ENCODE peak calls at places on chromosomes 2 and 18, in nine cellular contexts. G, L, A, C, K, W, I, O and B are unnamed samples.

GRCh38 chr18:12460874-12461273 is 53.1 kb downstream of the PRELID3A start:
- DNase-seq in L (no peak), I (peak), K (peak), G (no peak), C (peak), W (no peak), O (no peak), A (no peak), B (no peak)

GRCh38 chr2:48315847-48316194 is 214.1 kb upstream of the STON1 start:
- DNase-seq in C (peak), O (no peak), L (no peak), I (peak), A (peak), G (no peak), K (no peak), W (no peak), B (no peak)

GRCh38 chr2:236642584-236643291 is 73.1 kb downstream of the ACKR3 start:
- DNase-seq in A (peak), G (peak), K (peak), O (peak), I (peak), W (peak), L (peak), C (peak), B (peak)

GRCh38 chr2:137945229-137945628 is 19.0 kb upstream of the HNMT start:
- DNase-seq in W (no peak), I (no peak), A (no peak), C (no peak), O (no peak), G (no peak), L (no peak), K (no peak), B (no peak)

GRCh38 chr2:215653344-215654015 is 217.6 kb upstream of the FN1 start:
- DNase-seq in C (no peak), L (no peak), A (no peak), G (no peak), W (no peak), I (no peak), K (no peak), O (no peak), B (no peak)

GRCh38 chr2:181393472-181393871 is 63.7 kb upstream of the ITGA4 start:
- DNase-seq in O (no peak), C (peak), K (no peak), I (peak), W (no peak), A (peak), L (no peak), G (no peak), B (no peak)

GRCh38 chr2:25410370-25410769 is 68.6 kb upstream of the DNMT3A start:
- DNase-seq in O (no peak), C (no peak), I (no peak), K (no peak), W (no peak), G (no peak), A (no peak), L (no peak), B (no peak)

GRCh38 chr2:30722936-30723725 is 84.1 kb downstream of the CAPN13 start:
- DNase-seq in C (no peak), K (peak), A (no peak), L (no peak), O (peak), I (no peak), W (no peak), G (no peak), B (no peak)

GRCh38 chr2:235641333-235641732 is 147.5 kb downstream of the AGAP1 start:
- DNase-seq in G (no peak), A (no peak), I (no peak), L (no peak), K (no peak), C (no peak), W (no peak), O (no peak), B (no peak)

GRCh38 chr18:36441872-36442271 is 144.4 kb downstream of the FHOD3 start:
- DNase-seq in G (no peak), I (peak), C (no peak), L (no peak), A (no peak), W (no peak), O (no peak), K (no peak), B (no peak)

GRCh38 chr2:28681216-28681981 is 70.2 kb upstream of the PPP1CB start:
- DNase-seq in L (no peak), C (no peak), G (no peak), A (no peak), K (no peak), W (no peak), I (peak), O (no peak), B (no peak)

GRCh38 chr18:33761363-33761762 is 183.3 kb downstream of the ASXL3 start:
- DNase-seq in A (peak), W (no peak), I (peak), O (peak), L (no peak), C (no peak), G (no peak), K (peak), B (no peak)

GRCh38 chr2:44233450-44234128 is 41.7 kb upstream of the SLC3A1 start:
- DNase-seq in K (no peak), W (no peak), L (no peak), C (peak), I (peak), G (no peak), O (no peak), A (peak), B (no peak)

GRCh38 chr2:206958236-206958635 is 18.9 kb downstream of the CPO start:
- DNase-seq in K (no peak), A (no peak), L (no peak), O (no peak), I (no peak), C (no peak), W (no peak), G (no peak), B (no peak)

GRCh38 chr2:100394111-100394641 is 23.3 kb downstream of the CHST10 start:
- DNase-seq in O (no peak), A (no peak), W (no peak), L (no peak), K (peak), I (no peak), C (no peak), G (no peak), B (no peak)

GRCh38 chr2:145230546-145230945 is 710.6 kb upstream of the ZEB2 start:
- DNase-seq in L (no peak), O (no peak), W (no peak), A (no peak), C (no peak), I (no peak), K (no peak), G (no peak), B (no peak)

GRCh38 chr2:241686649-241687425 is at the start of gene DTYMK:
- DNase-seq in W (peak), C (peak), L (peak), O (peak), G (peak), I (peak), K (peak), A (peak), B (peak)

GRCh38 chr2:127100261-127101047 is 6.5 kb downstream of the BIN1 start:
- DNase-seq in K (no peak), I (no peak), L (no peak), W (no peak), A (peak), C (peak), O (peak), G (no peak), B (peak)

GRCh38 chr2:11796190-11797171 is 50.0 kb downstream of the LPIN1 start:
- DNase-seq in C (no peak), G (no peak), A (no peak), L (no peak), W (no peak), O (no peak), K (no peak), I (no peak), B (no peak)

GRCh38 chr18:21330122-21330701 is 88.2 kb downstream of the GREB1L start:
- DNase-seq in W (no peak), C (peak), K (no peak), I (peak), A (peak), O (peak), L (no peak), G (peak), B (peak)

GRCh38 chr2:175557810-175558377 is 376.4 kb upstream of the ATP5MC3 start:
- DNase-seq in G (no peak), L (no peak), C (no peak), O (no peak), A (no peak), I (no peak), K (no peak), W (no peak), B (no peak)

GRCh38 chr2:133667085-133667484 is 98.8 kb upstream of the NCKAP5 start:
- DNase-seq in K (no peak), L (no peak), O (no peak), C (no peak), G (no peak), A (peak), W (no peak), I (peak), B (no peak)

GRCh38 chr2:26394694-26395093 is 7.0 kb upstream of the DRC1 start:
- DNase-seq in A (no peak), W (no peak), I (no peak), O (no peak), L (no peak), C (no peak), K (no peak), G (no peak), B (no peak)

GRCh38 chr2:50491541-50492114 is 540.3 kb downstream of the NRXN1 start:
- DNase-seq in C (peak), O (no peak), I (peak), L (no peak), K (no peak), G (no peak), W (no peak), A (peak), B (no peak)

GRCh38 chr2:218343591-218343990 is 13.1 kb upstream of the CATIP start:
- DNase-seq in G (no peak), K (no peak), O (no peak), A (no peak), I (no peak), C (no peak), W (no peak), L (no peak), B (no peak)

GRCh38 chr2:104406273-104406726 is 447.6 kb upstream of the POU3F3 start:
- DNase-seq in G (no peak), W (no peak), L (no peak), I (no peak), K (peak), C (no peak), O (no peak), A (no peak), B (no peak)

GRCh38 chr2:182047544-182047943 is 61.9 kb downstream of the PPP1R1C start:
- DNase-seq in W (no peak), I (no peak), C (no peak), K (no peak), G (no peak), L (no peak), O (no peak), A (no peak), B (no peak)

GRCh38 chr2:157627594-157628281 is 926 bp downstream of the ACVR1C start:
- DNase-seq in K (no peak), L (peak), A (no peak), I (peak), C (no peak), O (peak), G (peak), W (no peak), B (no peak)

GRCh38 chr2:223590964-223591363 is 11.2 kb downstream of the SCG2 start:
- DNase-seq in A (no peak), C (no peak), L (no peak), W (no peak), I (no peak), K (no peak), G (no peak), O (no peak), B (no peak)

GRCh38 chr18:50696436-50696835 is 123.4 kb downstream of the MRO start:
- DNase-seq in K (no peak), A (no peak), I (no peak), G (no peak), C (no peak), L (no peak), W (no peak), O (no peak), B (no peak)

GRCh38 chr2:32363588-32363987 is 6.8 kb downstream of the BIRC6 start:
- DNase-seq in K (no peak), L (no peak), C (no peak), G (no peak), O (no peak), W (no peak), A (no peak), I (no peak), B (no peak)

GRCh38 chr2:197097578-197098366 is 171.3 kb upstream of the PGAP1 start:
- DNase-seq in G (peak), C (no peak), W (no peak), O (no peak), A (no peak), L (peak), K (peak), I (no peak), B (peak)

DNA sequence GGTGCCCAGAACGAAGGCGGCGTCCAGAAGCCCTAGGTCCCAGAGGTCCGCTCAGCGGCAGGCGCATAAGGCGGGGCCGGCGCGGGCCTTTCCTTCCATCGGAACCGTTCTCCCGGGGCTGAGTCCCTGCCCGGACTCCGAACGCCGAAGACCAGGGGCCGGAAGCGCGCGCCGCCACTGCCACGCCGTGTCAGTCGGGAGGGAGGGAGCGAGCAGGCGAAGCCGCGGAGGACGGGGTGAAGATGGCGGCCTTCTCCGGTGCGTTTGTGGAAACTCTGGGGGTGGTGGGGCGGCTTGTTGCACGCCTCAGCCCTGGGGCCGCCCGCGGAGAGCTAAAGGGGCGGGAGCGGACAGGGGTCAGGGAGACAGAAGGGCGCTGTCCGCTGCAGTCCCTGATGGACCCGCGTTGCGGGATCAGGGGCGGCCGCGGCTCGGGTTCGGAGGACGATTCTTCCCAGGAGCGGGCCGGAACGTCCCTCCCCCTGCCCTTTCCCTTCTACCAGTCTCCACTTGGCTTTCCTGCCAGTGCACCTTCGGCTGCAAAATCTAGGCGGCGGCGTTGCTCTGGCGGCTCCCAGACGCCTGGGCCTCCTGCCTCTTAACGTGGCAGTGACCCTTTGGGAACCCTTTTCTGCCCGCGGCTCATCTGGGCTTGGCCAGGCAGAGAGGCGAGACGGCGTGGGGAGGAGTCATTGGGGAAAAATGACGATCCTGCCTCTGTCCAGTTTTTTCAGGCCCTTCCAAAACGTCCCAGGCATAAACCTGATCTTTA is at the start of gene DDX1:
- DNase-seq in L (peak), K (peak), O (peak), C (peak), W (peak), I (peak), G (peak), A (peak), B (peak)
- TF ChIP-seq POLR2A in L (no peak), K (peak), O (no peak), C (peak), W (peak), I (peak), G (peak), A (peak), B (peak)

GRCh38 chr18:22613788-22614187 is 196.1 kb upstream of the CTAGE1 start:
- DNase-seq in A (no peak), K (no peak), O (no peak), I (no peak), C (no peak), L (no peak), W (no peak), G (no peak), B (no peak)
- H3K27ac ChIP-seq in A (peak), K (no peak), O (no peak), I (no peak), C (no peak), L (no peak), W (no peak), G (no peak), B (no peak)

GRCh38 chr2:37619957-37620295 is 51.5 kb downstream of the CDC42EP3 start:
- DNase-seq in I (no peak), A (no peak), K (no peak), L (no peak), W (no peak), G (no peak), C (no peak), O (no peak), B (no peak)

GRCh38 chr2:37619230-37619956 is 52.0 kb downstream of the CDC42EP3 start:
- DNase-seq in G (no peak), I (no peak), O (no peak), C (no peak), W (no peak), A (no peak), L (no peak), K (no peak), B (no peak)

GRCh38 chr2:37617119-37617892 is 54.1 kb downstream of the CDC42EP3 start:
- DNase-seq in O (no peak), W (no peak), I (no peak), G (no peak), L (no peak), K (no peak), C (no peak), A (no peak), B (no peak)

GRCh38 chr2:37616674-37616999 is 54.8 kb downstream of the CDC42EP3 start:
- DNase-seq in L (no peak), G (no peak), O (no peak), C (no peak), A (no peak), W (no peak), I (no peak), K (no peak), B (no peak)

GRCh38 chr2:37618326-37618725 is 53.1 kb downstream of the CDC42EP3 start:
- DNase-seq in W (no peak), K (no peak), L (no peak), G (no peak), I (no peak), A (no peak), C (no peak), O (no peak), B (no peak)
- TF ChIP-seq POLR2A in W (no peak), K (no peak), L (no peak), G (no peak), I (no peak), A (no peak), C (no peak), O (no peak), B (no peak)

GRCh38 chr2:86026744-86027065 is 79.0 kb downstream of the POLR1A start:
- DNase-seq in K (no peak), O (no peak), A (no peak), I (no peak), L (no peak), W (no peak), C (no peak), G (no peak), B (no peak)

GRCh38 chr2:86028763-86029381 is 76.8 kb downstream of the POLR1A start:
- DNase-seq in O (no peak), L (peak), I (peak), K (peak), W (no peak), A (no peak), G (no peak), C (no peak), B (peak)

GRCh38 chr2:86027196-86027912 is 78.3 kb downstream of the POLR1A start:
- DNase-seq in A (no peak), W (no peak), I (no peak), G (no peak), O (no peak), C (no peak), K (no peak), L (peak), B (no peak)

GRCh38 chr2:86029873-86030272 is 75.8 kb downstream of the POLR1A start:
- DNase-seq in C (no peak), W (no peak), I (no peak), O (no peak), K (no peak), L (no peak), G (no peak), A (no peak), B (no peak)

GRCh38 chr2:86027913-86028762 is 77.5 kb downstream of the POLR1A start:
- DNase-seq in A (no peak), G (no peak), K (no peak), C (no peak), L (peak), O (no peak), W (no peak), I (no peak), B (no peak)
- H3K27ac ChIP-seq in A (no peak), G (no peak), K (no peak), C (no peak), L (peak), O (peak), W (no peak), I (peak), B (peak)

GRCh38 chr2:230912046-230912445 is 13.0 kb downstream of the GPR55 start:
- DNase-seq in G (peak), K (no peak), L (peak), O (no peak), I (no peak), W (peak), C (no peak), A (no peak), B (no peak)

GRCh38 chr2:230908595-230909191 is 16.3 kb downstream of the GPR55 start:
- DNase-seq in L (no peak), G (peak), I (no peak), O (peak), C (peak), K (no peak), W (peak), A (peak), B (peak)

GRCh38 chr2:230909841-230910545 is 15.0 kb downstream of the GPR55 start:
- DNase-seq in W (peak), I (no peak), G (no peak), L (peak), K (no peak), C (no peak), O (no peak), A (no peak), B (peak)

GRCh38 chr2:230908094-230908594 is 16.9 kb downstream of the GPR55 start:
- DNase-seq in K (no peak), C (no peak), O (peak), L (peak), I (no peak), G (peak), W (peak), A (no peak), B (no peak)

GRCh38 chr2:230910546-230911135 is 14.4 kb downstream of the GPR55 start:
- DNase-seq in K (no peak), W (peak), A (no peak), O (no peak), G (no peak), I (no peak), C (no peak), L (peak), B (no peak)
- TF ChIP-seq POLR2A in K (no peak), W (no peak), A (no peak), O (no peak), G (no peak), I (no peak), C (no peak), L (no peak), B (no peak)

GRCh38 chr18:46716336-46716735 is 40.5 kb downstream of the ST8SIA5 start:
- DNase-seq in C (no peak), G (no peak), I (no peak), L (no peak), A (no peak), O (no peak), W (no peak), K (no peak), B (no peak)

GRCh38 chr18:46711444-46711863 is 45.4 kb downstream of the ST8SIA5 start:
- DNase-seq in W (no peak), I (no peak), L (no peak), C (no peak), O (no peak), G (no peak), K (peak), A (no peak), B (peak)

GRCh38 chr18:46716827-46717226 is 40.0 kb downstream of the ST8SIA5 start:
- DNase-seq in K (no peak), I (no peak), A (no peak), L (no peak), G (no peak), C (no peak), O (no peak), W (no peak), B (no peak)

GRCh38 chr18:46715062-46715461 is 41.8 kb downstream of the ST8SIA5 start:
- DNase-seq in K (no peak), G (no peak), L (no peak), O (no peak), A (no peak), W (no peak), I (no peak), C (no peak), B (no peak)

DNA sequence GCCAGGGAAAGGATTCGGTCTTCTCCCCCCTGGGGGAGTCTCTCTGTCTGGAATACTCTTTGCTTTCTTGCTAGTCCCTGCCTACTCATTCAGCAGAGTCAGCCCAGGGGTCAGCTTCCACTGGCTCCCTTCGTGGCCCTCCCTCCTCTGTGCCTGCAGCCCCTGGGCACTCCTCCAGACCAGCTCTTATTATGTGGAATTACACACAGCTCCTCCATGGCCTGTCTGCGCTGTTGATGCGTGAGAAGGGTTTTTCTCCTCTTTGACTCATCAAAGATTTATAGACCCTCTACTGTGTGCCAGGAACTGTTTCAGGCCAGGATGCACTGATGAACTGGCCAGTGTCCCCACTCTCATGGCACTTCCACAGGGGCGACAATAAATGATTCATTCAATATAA is 44.4 kb downstream of the ST8SIA5 start:
- DNase-seq in I (peak), C (no peak), W (no peak), O (no peak), L (no peak), G (peak), K (peak), A (no peak), B (peak)
- H3K27ac ChIP-seq in I (no peak), C (no peak), W (no peak), O (no peak), L (peak), G (no peak), K (no peak), A (no peak), B (peak)